ENCODE peak calls at places on chromosomes 12 and 14, in seven cellular contexts. One of them, this sample, is unnamed.

GRCh38 chr14:53432378-53432802 is 279.3 kb upstream of the DDHD1 start:
- DNase-seq in foreskin fibroblast: peak
- DNase-seq in CD4-positive, alpha-beta T cell: no peak
- DNase-seq in neural progenitor cell: peak
- DNase-seq in T-cell: no peak
- DNase-seq in fibroblast of the conjunctiva: peak
- DNase-seq in COR-L47: no peak
- DNase-seq in this sample: peak

GRCh38 chr12:91178139-91178561 is 4.5 kb downstream of the DCN start:
- DNase-seq in CD4-positive, alpha-beta T cell: no peak
- DNase-seq in COR-L47: no peak
- DNase-seq in T-cell: no peak
- DNase-seq in foreskin fibroblast: peak
- DNase-seq in fibroblast of the conjunctiva: peak
- DNase-seq in neural progenitor cell: no peak
- DNase-seq in this sample: no peak

GRCh38 chr12:124666722-124667259 is 99.4 kb upstream of the NCOR2 start:
- DNase-seq in fibroblast of the conjunctiva: no peak
- DNase-seq in T-cell: no peak
- DNase-seq in CD4-positive, alpha-beta T cell: no peak
- DNase-seq in foreskin fibroblast: no peak
- DNase-seq in COR-L47: no peak
- DNase-seq in neural progenitor cell: no peak
- DNase-seq in this sample: no peak

GRCh38 chr12:64747681-64748080 is 11.5 kb downstream of the GNS start:
- DNase-seq in T-cell: no peak
- DNase-seq in foreskin fibroblast: peak
- DNase-seq in CD4-positive, alpha-beta T cell: no peak
- DNase-seq in neural progenitor cell: no peak
- DNase-seq in fibroblast of the conjunctiva: no peak
- DNase-seq in COR-L47: no peak
- DNase-seq in this sample: no peak

GRCh38 chr12:11730299-11731041 is 81.0 kb downstream of the ETV6 start:
- DNase-seq in fibroblast of the conjunctiva: no peak
- DNase-seq in CD4-positive, alpha-beta T cell: no peak
- DNase-seq in neural progenitor cell: no peak
- DNase-seq in T-cell: no peak
- DNase-seq in foreskin fibroblast: no peak
- DNase-seq in COR-L47: peak
- DNase-seq in this sample: no peak

GRCh38 chr14:84826349-84826748 is 703.6 kb upstream of the FLRT2 start:
- DNase-seq in foreskin fibroblast: peak
- DNase-seq in COR-L47: no peak
- DNase-seq in CD4-positive, alpha-beta T cell: no peak
- DNase-seq in neural progenitor cell: no peak
- DNase-seq in T-cell: no peak
- DNase-seq in fibroblast of the conjunctiva: no peak
- DNase-seq in this sample: no peak

GRCh38 chr12:52446346-52447045 is 5.5 kb downstream of the KRT6B start:
- DNase-seq in CD4-positive, alpha-beta T cell: no peak
- DNase-seq in T-cell: no peak
- DNase-seq in neural progenitor cell: no peak
- DNase-seq in fibroblast of the conjunctiva: no peak
- DNase-seq in foreskin fibroblast: no peak
- DNase-seq in COR-L47: no peak
- DNase-seq in this sample: no peak

GRCh38 chr12:59370933-59371332 is 224.9 kb upstream of the SLC16A7 start:
- DNase-seq in CD4-positive, alpha-beta T cell: no peak
- DNase-seq in neural progenitor cell: no peak
- DNase-seq in T-cell: no peak
- DNase-seq in fibroblast of the conjunctiva: no peak
- DNase-seq in COR-L47: no peak
- DNase-seq in foreskin fibroblast: no peak
- DNase-seq in this sample: no peak

GRCh38 chr12:120121343-120121742 is 4.8 kb upstream of the RAB35 start:
- DNase-seq in fibroblast of the conjunctiva: no peak
- DNase-seq in T-cell: no peak
- DNase-seq in foreskin fibroblast: no peak
- DNase-seq in neural progenitor cell: no peak
- DNase-seq in COR-L47: no peak
- DNase-seq in CD4-positive, alpha-beta T cell: no peak
- DNase-seq in this sample: no peak

GRCh38 chr14:102626530-102626929 is 34.1 kb downstream of the RCOR1 start:
- DNase-seq in fibroblast of the conjunctiva: no peak
- DNase-seq in foreskin fibroblast: no peak
- DNase-seq in T-cell: no peak
- DNase-seq in neural progenitor cell: no peak
- DNase-seq in COR-L47: no peak
- DNase-seq in CD4-positive, alpha-beta T cell: no peak
- DNase-seq in this sample: no peak

GRCh38 chr14:50447491-50447890 is 50.8 kb upstream of the CDKL1 start:
- DNase-seq in COR-L47: no peak
- DNase-seq in neural progenitor cell: no peak
- DNase-seq in T-cell: no peak
- DNase-seq in fibroblast of the conjunctiva: no peak
- DNase-seq in CD4-positive, alpha-beta T cell: no peak
- DNase-seq in foreskin fibroblast: no peak
- DNase-seq in this sample: no peak

GRCh38 chr12:10735428-10735827 is 12.3 kb upstream of the YBX3 start:
- DNase-seq in neural progenitor cell: no peak
- DNase-seq in COR-L47: no peak
- DNase-seq in CD4-positive, alpha-beta T cell: no peak
- DNase-seq in fibroblast of the conjunctiva: no peak
- DNase-seq in foreskin fibroblast: no peak
- DNase-seq in T-cell: no peak
- DNase-seq in this sample: no peak

GRCh38 chr14:81476816-81477215 is 56.8 kb downstream of the SEL1L start:
- DNase-seq in fibroblast of the conjunctiva: no peak
- DNase-seq in CD4-positive, alpha-beta T cell: no peak
- DNase-seq in COR-L47: no peak
- DNase-seq in T-cell: no peak
- DNase-seq in foreskin fibroblast: no peak
- DNase-seq in neural progenitor cell: no peak
- DNase-seq in this sample: no peak

GRCh38 chr12:105419606-105420005 is 89.1 kb downstream of the C12orf75 start:
- DNase-seq in T-cell: no peak
- DNase-seq in foreskin fibroblast: peak
- DNase-seq in COR-L47: no peak
- DNase-seq in CD4-positive, alpha-beta T cell: no peak
- DNase-seq in neural progenitor cell: no peak
- DNase-seq in fibroblast of the conjunctiva: no peak
- DNase-seq in this sample: no peak

GRCh38 chr12:120062976-120063579 is 53.5 kb downstream of the RAB35 start:
- DNase-seq in foreskin fibroblast: peak
- DNase-seq in COR-L47: no peak
- DNase-seq in CD4-positive, alpha-beta T cell: no peak
- DNase-seq in neural progenitor cell: no peak
- DNase-seq in T-cell: no peak
- DNase-seq in fibroblast of the conjunctiva: no peak
- DNase-seq in this sample: no peak

GRCh38 chr14:99579077-99579836 is 24.8 kb downstream of the CCDC85C start:
- DNase-seq in T-cell: no peak
- DNase-seq in neural progenitor cell: no peak
- DNase-seq in CD4-positive, alpha-beta T cell: no peak
- DNase-seq in COR-L47: no peak
- DNase-seq in fibroblast of the conjunctiva: no peak
- DNase-seq in foreskin fibroblast: no peak
- DNase-seq in this sample: no peak